ENCODE peak calls at places on chromosome 11, in ten cellular contexts. One of them, this sample, is unnamed.
A peak's percentile ranks its signal among the peaks of the same experiment; 100 is the strongest.

GRCh38 chr11:80914311-80914710 is 1473.5 kb upstream of the TENM4 start:
- DNase-seq in astrocyte of the spinal cord: no peak
- DNase-seq in heart right ventricle: no peak
- DNase-seq in tibial artery: no peak
- DNase-seq in fibroblast of mammary gland: no peak
- DNase-seq in heart left ventricle: no peak
- DNase-seq in choroid plexus epithelial cell: no peak
- DNase-seq in bronchial epithelial cell: no peak
- DNase-seq in BJ: no peak
- DNase-seq in cardiac muscle cell: no peak
- DNase-seq in this sample: no peak

GRCh38 chr11:134780486-134781155 is 368.6 kb upstream of the B3GAT1 start:
- DNase-seq in astrocyte of the spinal cord: no peak
- DNase-seq in heart right ventricle: no peak
- DNase-seq in tibial artery: no peak
- DNase-seq in fibroblast of mammary gland: no peak
- DNase-seq in heart left ventricle: no peak
- DNase-seq in choroid plexus epithelial cell: peak; percentile 20
- DNase-seq in bronchial epithelial cell: no peak
- DNase-seq in BJ: no peak
- DNase-seq in cardiac muscle cell: peak; percentile 20
- DNase-seq in this sample: no peak

GRCh38 chr11:57458410-57459111 is 1.8 kb upstream of the RTN4RL2 start:
- DNase-seq in astrocyte of the spinal cord: no peak
- DNase-seq in heart right ventricle: peak; percentile 52
- DNase-seq in tibial artery: peak; percentile 37
- DNase-seq in fibroblast of mammary gland: peak; percentile 30
- DNase-seq in heart left ventricle: peak; percentile 51
- DNase-seq in choroid plexus epithelial cell: no peak
- DNase-seq in bronchial epithelial cell: no peak
- DNase-seq in BJ: no peak
- DNase-seq in cardiac muscle cell: peak; percentile 55
- DNase-seq in this sample: peak; percentile 31

GRCh38 chr11:100709233-100709999 is 22.3 kb downstream of the ARHGAP42 start:
- DNase-seq in astrocyte of the spinal cord: peak; percentile 25
- DNase-seq in heart right ventricle: no peak
- DNase-seq in tibial artery: no peak
- DNase-seq in fibroblast of mammary gland: peak; percentile 31
- DNase-seq in heart left ventricle: no peak
- DNase-seq in choroid plexus epithelial cell: peak; percentile 59
- DNase-seq in bronchial epithelial cell: peak; percentile 37
- DNase-seq in BJ: no peak
- DNase-seq in cardiac muscle cell: no peak
- DNase-seq in this sample: no peak

GRCh38 chr11:112042161-112042960 is 17.2 kb downstream of the DLAT start:
- DNase-seq in astrocyte of the spinal cord: peak; percentile 65
- DNase-seq in heart right ventricle: no peak
- DNase-seq in tibial artery: no peak
- DNase-seq in fibroblast of mammary gland: peak; percentile 26
- DNase-seq in heart left ventricle: no peak
- DNase-seq in choroid plexus epithelial cell: peak; percentile 70
- DNase-seq in bronchial epithelial cell: peak; percentile 35
- DNase-seq in BJ: no peak
- DNase-seq in cardiac muscle cell: no peak
- DNase-seq in this sample: peak; percentile 46

GRCh38 chr11:62140302-62141110 is 16.7 kb downstream of the INCENP start:
- DNase-seq in astrocyte of the spinal cord: no peak
- DNase-seq in heart right ventricle: no peak
- DNase-seq in tibial artery: peak; percentile 12
- DNase-seq in fibroblast of mammary gland: no peak
- DNase-seq in heart left ventricle: no peak
- DNase-seq in choroid plexus epithelial cell: no peak
- DNase-seq in bronchial epithelial cell: no peak
- DNase-seq in BJ: no peak
- DNase-seq in cardiac muscle cell: no peak
- DNase-seq in this sample: no peak

GRCh38 chr11:70029831-70030811 is 48.0 kb upstream of the ANO1 start:
- DNase-seq in astrocyte of the spinal cord: no peak
- DNase-seq in heart right ventricle: no peak
- DNase-seq in tibial artery: no peak
- DNase-seq in fibroblast of mammary gland: no peak
- DNase-seq in heart left ventricle: no peak
- DNase-seq in choroid plexus epithelial cell: no peak
- DNase-seq in bronchial epithelial cell: no peak
- DNase-seq in BJ: no peak
- DNase-seq in cardiac muscle cell: no peak
- DNase-seq in this sample: no peak

GRCh38 chr11:116890193-116890592 is 52.8 kb upstream of the APOA1 start:
- DNase-seq in astrocyte of the spinal cord: no peak
- DNase-seq in heart right ventricle: no peak
- DNase-seq in tibial artery: no peak
- DNase-seq in fibroblast of mammary gland: no peak
- DNase-seq in heart left ventricle: no peak
- DNase-seq in choroid plexus epithelial cell: peak; percentile 31
- DNase-seq in bronchial epithelial cell: no peak
- DNase-seq in BJ: no peak
- DNase-seq in cardiac muscle cell: no peak
- DNase-seq in this sample: no peak

GRCh38 chr11:35192347-35192746 is 53.4 kb downstream of the CD44 start:
- DNase-seq in astrocyte of the spinal cord: no peak
- DNase-seq in heart right ventricle: peak; percentile 58
- DNase-seq in tibial artery: peak; percentile 38
- DNase-seq in fibroblast of mammary gland: peak; percentile 43
- DNase-seq in heart left ventricle: peak; percentile 56
- DNase-seq in choroid plexus epithelial cell: peak; percentile 56
- DNase-seq in bronchial epithelial cell: no peak
- DNase-seq in BJ: no peak
- DNase-seq in cardiac muscle cell: peak; percentile 96
- DNase-seq in this sample: peak; percentile 56

GRCh38 chr11:61841636-61842332 is 13.7 kb downstream of the FADS2 start:
- DNase-seq in astrocyte of the spinal cord: no peak
- DNase-seq in heart right ventricle: peak; percentile 41
- DNase-seq in tibial artery: no peak
- DNase-seq in fibroblast of mammary gland: no peak
- DNase-seq in heart left ventricle: no peak
- DNase-seq in choroid plexus epithelial cell: no peak
- DNase-seq in bronchial epithelial cell: no peak
- DNase-seq in BJ: no peak
- DNase-seq in cardiac muscle cell: no peak
- DNase-seq in this sample: no peak

DNA sequence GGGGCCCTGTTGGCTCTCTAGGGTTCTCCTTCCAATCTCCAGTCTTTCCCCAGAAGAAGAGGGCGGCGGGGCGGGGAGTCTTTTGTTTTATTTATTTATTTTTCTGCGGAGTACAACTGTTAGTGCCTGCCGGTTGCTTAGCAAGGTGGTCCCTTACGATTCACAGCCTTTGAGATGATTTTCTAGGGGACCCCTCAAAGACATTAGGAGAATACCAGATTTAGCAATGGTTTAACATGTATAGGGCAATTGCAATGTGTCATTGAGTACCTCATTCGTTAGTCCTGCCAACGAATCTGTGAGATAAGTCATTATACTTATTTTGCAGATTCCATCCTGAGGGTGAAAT is 307 bp upstream of the MRPL16 start:
- DNase-seq in astrocyte of the spinal cord: no peak
- DNase-seq in heart right ventricle: no peak
- DNase-seq in tibial artery: no peak
- DNase-seq in fibroblast of mammary gland: no peak
- DNase-seq in heart left ventricle: no peak
- DNase-seq in choroid plexus epithelial cell: no peak
- DNase-seq in bronchial epithelial cell: no peak
- DNase-seq in BJ: no peak
- DNase-seq in cardiac muscle cell: no peak
- DNase-seq in this sample: no peak
- H3K4me3 ChIP-seq in astrocyte of the spinal cord: peak overlapping the region; percentile 100
- H3K4me3 ChIP-seq in heart right ventricle: peak overlapping the region; percentile 82
- H3K4me3 ChIP-seq in tibial artery: peak overlapping the region; percentile 83
- H3K4me3 ChIP-seq in fibroblast of mammary gland: peak overlapping the region; percentile 99
- H3K4me3 ChIP-seq in heart left ventricle: peak overlapping the region; percentile 90
- H3K4me3 ChIP-seq in choroid plexus epithelial cell: peak overlapping the region; percentile 99
- H3K4me3 ChIP-seq in bronchial epithelial cell: peak overlapping the region; percentile 96
- H3K4me3 ChIP-seq in BJ: peak overlapping the region; percentile 99
- H3K4me3 ChIP-seq in cardiac muscle cell: peak overlapping the region; percentile 64
- H3K4me3 ChIP-seq in this sample: peak overlapping the region; percentile 100

GRCh38 chr11:12031856-12032526 is 23.6 kb upstream of the DKK3 start:
- DNase-seq in astrocyte of the spinal cord: no peak
- DNase-seq in heart right ventricle: no peak
- DNase-seq in tibial artery: no peak
- DNase-seq in fibroblast of mammary gland: no peak
- DNase-seq in heart left ventricle: no peak
- DNase-seq in choroid plexus epithelial cell: no peak
- DNase-seq in bronchial epithelial cell: no peak
- DNase-seq in BJ: no peak
- DNase-seq in cardiac muscle cell: no peak
- DNase-seq in this sample: no peak
- TF ChIP-seq CTCF in astrocyte of the spinal cord: no peak
- TF ChIP-seq CTCF in heart right ventricle: no peak
- TF ChIP-seq CTCF in tibial artery: no peak
- TF ChIP-seq CTCF in fibroblast of mammary gland: no peak
- TF ChIP-seq CTCF in heart left ventricle: no peak
- TF ChIP-seq CTCF in choroid plexus epithelial cell: no peak
- TF ChIP-seq CTCF in bronchial epithelial cell: no peak
- TF ChIP-seq CTCF in BJ: no peak
- TF ChIP-seq CTCF in cardiac muscle cell: no peak
- TF ChIP-seq CTCF in this sample: no peak

GRCh38 chr11:8586184-8586583 is 7.8 kb downstream of the STK33 start:
- DNase-seq in astrocyte of the spinal cord: no peak
- DNase-seq in heart right ventricle: no peak
- DNase-seq in tibial artery: no peak
- DNase-seq in fibroblast of mammary gland: no peak
- DNase-seq in heart left ventricle: no peak
- DNase-seq in choroid plexus epithelial cell: no peak
- DNase-seq in bronchial epithelial cell: no peak
- DNase-seq in BJ: no peak
- DNase-seq in cardiac muscle cell: no peak
- DNase-seq in this sample: no peak
- H3K4me3 ChIP-seq in astrocyte of the spinal cord: no peak overlapping the region
- H3K4me3 ChIP-seq in heart right ventricle: no peak overlapping the region
- H3K4me3 ChIP-seq in tibial artery: no peak overlapping the region
- H3K4me3 ChIP-seq in fibroblast of mammary gland: no peak overlapping the region
- H3K4me3 ChIP-seq in heart left ventricle: no peak overlapping the region
- H3K4me3 ChIP-seq in choroid plexus epithelial cell: no peak overlapping the region
- H3K4me3 ChIP-seq in bronchial epithelial cell: no peak overlapping the region
- H3K4me3 ChIP-seq in BJ: no peak overlapping the region
- H3K4me3 ChIP-seq in cardiac muscle cell: no peak overlapping the region
- H3K4me3 ChIP-seq in this sample: no peak overlapping the region

GRCh38 chr11:71145368-71145767 is 107.0 kb downstream of the SHANK2 start:
- DNase-seq in astrocyte of the spinal cord: no peak
- DNase-seq in heart right ventricle: no peak
- DNase-seq in tibial artery: no peak
- DNase-seq in fibroblast of mammary gland: no peak
- DNase-seq in heart left ventricle: no peak
- DNase-seq in choroid plexus epithelial cell: no peak
- DNase-seq in bronchial epithelial cell: no peak
- DNase-seq in BJ: no peak
- DNase-seq in cardiac muscle cell: no peak
- DNase-seq in this sample: no peak

GRCh38 chr11:71146846-71147245 is 105.5 kb downstream of the SHANK2 start:
- DNase-seq in astrocyte of the spinal cord: no peak
- DNase-seq in heart right ventricle: no peak
- DNase-seq in tibial artery: no peak
- DNase-seq in fibroblast of mammary gland: no peak
- DNase-seq in heart left ventricle: no peak
- DNase-seq in choroid plexus epithelial cell: no peak
- DNase-seq in bronchial epithelial cell: no peak
- DNase-seq in BJ: no peak
- DNase-seq in cardiac muscle cell: no peak
- DNase-seq in this sample: no peak

GRCh38 chr11:71145988-71146824 is 106.2 kb downstream of the SHANK2 start:
- DNase-seq in astrocyte of the spinal cord: no peak
- DNase-seq in heart right ventricle: no peak
- DNase-seq in tibial artery: no peak
- DNase-seq in fibroblast of mammary gland: no peak
- DNase-seq in heart left ventricle: no peak
- DNase-seq in choroid plexus epithelial cell: no peak
- DNase-seq in bronchial epithelial cell: no peak
- DNase-seq in BJ: no peak
- DNase-seq in cardiac muscle cell: no peak
- DNase-seq in this sample: no peak

GRCh38 chr11:71144010-71144409 is 108.4 kb downstream of the SHANK2 start:
- DNase-seq in astrocyte of the spinal cord: no peak
- DNase-seq in heart right ventricle: no peak
- DNase-seq in tibial artery: no peak
- DNase-seq in fibroblast of mammary gland: no peak
- DNase-seq in heart left ventricle: no peak
- DNase-seq in choroid plexus epithelial cell: no peak
- DNase-seq in bronchial epithelial cell: no peak
- DNase-seq in BJ: no peak
- DNase-seq in cardiac muscle cell: no peak
- DNase-seq in this sample: no peak

GRCh38 chr11:71144736-71145135 is 107.6 kb downstream of the SHANK2 start:
- DNase-seq in astrocyte of the spinal cord: no peak
- DNase-seq in heart right ventricle: no peak
- DNase-seq in tibial artery: no peak
- DNase-seq in fibroblast of mammary gland: no peak
- DNase-seq in heart left ventricle: no peak
- DNase-seq in choroid plexus epithelial cell: no peak
- DNase-seq in bronchial epithelial cell: peak; percentile 70
- DNase-seq in BJ: no peak
- DNase-seq in cardiac muscle cell: no peak
- DNase-seq in this sample: no peak
- TF ChIP-seq CTCF in astrocyte of the spinal cord: no peak
- TF ChIP-seq CTCF in heart right ventricle: no peak
- TF ChIP-seq CTCF in tibial artery: no peak
- TF ChIP-seq CTCF in fibroblast of mammary gland: no peak
- TF ChIP-seq CTCF in heart left ventricle: no peak
- TF ChIP-seq CTCF in choroid plexus epithelial cell: no peak
- TF ChIP-seq CTCF in bronchial epithelial cell: no peak
- TF ChIP-seq CTCF in BJ: no peak
- TF ChIP-seq CTCF in cardiac muscle cell: no peak
- TF ChIP-seq CTCF in this sample: no peak

GRCh38 chr11:103662880-103663279 is 373.6 kb upstream of the DDI1 start:
- DNase-seq in astrocyte of the spinal cord: no peak
- DNase-seq in heart right ventricle: no peak
- DNase-seq in tibial artery: no peak
- DNase-seq in fibroblast of mammary gland: no peak
- DNase-seq in heart left ventricle: no peak
- DNase-seq in choroid plexus epithelial cell: no peak
- DNase-seq in bronchial epithelial cell: no peak
- DNase-seq in BJ: no peak
- DNase-seq in cardiac muscle cell: no peak
- DNase-seq in this sample: no peak
- H3K4me3 ChIP-seq in astrocyte of the spinal cord: no peak overlapping the region
- H3K4me3 ChIP-seq in heart right ventricle: no peak overlapping the region
- H3K4me3 ChIP-seq in tibial artery: no peak overlapping the region
- H3K4me3 ChIP-seq in fibroblast of mammary gland: no peak overlapping the region
- H3K4me3 ChIP-seq in heart left ventricle: no peak overlapping the region
- H3K4me3 ChIP-seq in choroid plexus epithelial cell: no peak overlapping the region
- H3K4me3 ChIP-seq in bronchial epithelial cell: no peak overlapping the region
- H3K4me3 ChIP-seq in BJ: no peak overlapping the region
- H3K4me3 ChIP-seq in cardiac muscle cell: no peak overlapping the region
- H3K4me3 ChIP-seq in this sample: no peak overlapping the region

This sample was measured in fibroblast of the aortic adventitia.